ENCODE peak calls at places on chromosomes 6 and 20, in four cellular contexts. O is IMR-90, Z is A549, W is K562. E is an unnamed sample.

GRCh38 chr20:63028461-63028921 is 21.7 kb upstream of the BHLHE23 start:
- DNase-seq in O (no peak), Z (no peak), W (no peak), E (no peak)

GRCh38 chr20:757509-757908 is 10.8 kb downstream of the SLC52A3 start:
- DNase-seq in O (no peak), Z (no peak), W (no peak), E (no peak)

GRCh38 chr6:168219167-168219566 is 100.4 kb downstream of the DACT2 start:
- DNase-seq in O (no peak), Z (no peak), W (no peak), E (no peak)

GRCh38 chr6:138309695-138310094 is 68.0 kb upstream of the SMIM28 start:
- DNase-seq in O (no peak), Z (no peak), W (no peak), E (no peak)

GRCh38 chr6:7219310-7219709 is 93.7 kb downstream of the SSR1 start:
- DNase-seq in O (peak; percentile 52), Z (no peak), W (peak; percentile 46), E (peak; percentile 40)

GRCh38 chr6:158653577-158654354 is 3.9 kb downstream of the SYTL3 start:
- DNase-seq in O (peak; percentile 72), Z (no peak), W (no peak), E (no peak)

GRCh38 chr6:110233769-110234374 is 53.6 kb downstream of the CDC40 start:
- DNase-seq in O (peak; percentile 35), Z (no peak), W (no peak), E (no peak)

GRCh38 chr6:140542858-140543257 is 1168.4 kb upstream of the CITED2 start:
- DNase-seq in O (no peak), Z (no peak), W (no peak), E (no peak)

GRCh38 chr6:107701231-107701630 is 122.9 kb downstream of the SCML4 start:
- DNase-seq in O (no peak), Z (no peak), W (no peak), E (no peak)

GRCh38 chr6:41713650-41714291 is 21.6 kb downstream of the TFEB start:
- DNase-seq in O (no peak), Z (no peak), W (no peak), E (no peak)

GRCh38 chr20:50418890-50419642 is 91.1 kb upstream of the PTPN1 start:
- DNase-seq in O (no peak), Z (no peak), W (no peak), E (no peak)

GRCh38 chr20:50099121-50099520 is 13.8 kb downstream of the UBE2V1 start:
- DNase-seq in O (no peak), Z (no peak), W (no peak), E (no peak)

GRCh38 chr6:14861491-14861943 is 384.4 kb upstream of the JARID2 start:
- DNase-seq in O (no peak), Z (no peak), W (peak; percentile 63), E (no peak)

GRCh38 chr20:12748359-12748994 is 260.3 kb upstream of the SPTLC3 start:
- DNase-seq in O (no peak), Z (no peak), W (no peak), E (no peak)

GRCh38 chr20:63876489-63877036 is 11.5 kb downstream of the TPD52L2 start:
- DNase-seq in O (no peak), Z (no peak), W (no peak), E (no peak)

GRCh38 chr6:123117145-123117908 is 121.3 kb downstream of the CLVS2 start:
- DNase-seq in O (no peak), Z (no peak), W (no peak), E (no peak)

GRCh38 chr6:134480593-134480992 is 162.7 kb upstream of the SGK1 start:
- DNase-seq in O (peak; percentile 51), Z (no peak), W (no peak), E (no peak)

GRCh38 chr6:53557005-53557715 is 12.3 kb upstream of the GCLC start:
- DNase-seq in O (no peak), Z (no peak), W (no peak), E (no peak)

GRCh38 chr6:168300975-168301647 is 18.5 kb downstream of the DACT2 start:
- DNase-seq in O (no peak), Z (no peak), W (no peak), E (no peak)

GRCh38 chr6:112951829-112952228 is 604.7 kb downstream of the RFPL4B start:
- DNase-seq in O (no peak), Z (no peak), W (peak; percentile 8), E (no peak)

GRCh38 chr20:7716286-7716972 is 223.8 kb downstream of the HAO1 start:
- DNase-seq in O (no peak), Z (no peak), W (no peak), E (no peak)

GRCh38 chr6:127288705-127289104 is 22.0 kb downstream of the RNF146 start:
- DNase-seq in O (peak; percentile 51), Z (no peak), W (no peak), E (no peak)

GRCh38 chr20:43409041-43409913 is 48.4 kb upstream of the SRSF6 start:
- DNase-seq in O (peak; percentile 52), Z (peak; percentile 48), W (peak; percentile 38), E (peak; percentile 50)
- TF ChIP-seq MAZ in O (no peak), Z (no peak), W (no peak), E (no peak)

GRCh38 chr20:9835302-9835701 is 3.6 kb downstream of the PAK5 start:
- DNase-seq in O (no peak), Z (no peak), W (no peak), E (no peak)
- TF ChIP-seq MAZ in O (no peak), Z (no peak), W (no peak), E (no peak)

DNA sequence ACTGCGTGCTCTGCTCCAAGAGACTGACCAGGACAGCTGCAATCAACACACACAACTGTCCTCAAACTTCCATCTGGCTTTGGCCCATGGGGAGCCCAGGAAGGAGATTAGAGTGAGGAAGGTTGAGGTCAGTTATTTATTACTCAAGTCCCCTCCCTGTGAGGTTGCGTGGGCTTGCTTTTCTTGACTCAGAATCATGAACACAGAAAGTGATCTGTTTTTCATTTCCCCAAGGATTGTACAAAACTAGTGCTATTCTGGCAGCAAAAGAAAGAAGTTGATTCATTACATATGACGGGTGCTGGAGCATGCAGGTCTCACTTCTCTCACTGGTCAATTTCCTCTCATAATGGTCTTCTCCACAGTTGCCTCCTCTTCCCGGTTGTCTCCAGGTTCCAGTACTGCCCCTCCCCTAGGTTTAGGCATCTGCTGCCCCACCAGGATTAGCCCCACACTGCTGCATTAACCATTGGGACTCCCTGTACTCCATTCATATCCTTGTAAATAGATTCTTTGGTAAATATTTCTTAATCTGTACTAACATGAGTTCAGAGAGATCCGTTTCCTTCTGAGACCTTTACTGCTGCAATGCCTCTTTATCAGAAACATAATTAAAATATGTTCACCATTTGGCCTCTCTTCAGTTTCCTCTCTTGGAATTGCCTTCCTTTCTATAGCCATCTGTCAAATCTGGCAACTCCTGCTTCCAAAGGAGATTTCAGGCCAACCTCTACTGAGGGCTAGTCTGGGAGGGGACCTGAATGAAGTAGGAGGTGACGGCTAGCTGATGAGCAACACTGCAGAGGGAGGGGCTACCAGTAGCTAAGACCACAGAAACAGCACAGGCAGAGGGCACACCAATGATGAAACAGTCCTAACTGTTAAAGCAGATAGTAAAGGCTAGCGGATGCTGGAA is 888.8 kb downstream of the QKI start:
- DNase-seq in O (no peak), Z (no peak), W (no peak), E (no peak)
- TF ChIP-seq MAZ in O (no peak), Z (no peak), W (no peak), E (no peak)

GRCh38 chr6:130955755-130956154 is 107.3 kb downstream of the EPB41L2 start:
- DNase-seq in O (no peak), Z (no peak), W (no peak), E (no peak)
- TF ChIP-seq MAZ in O (no peak), Z (no peak), W (no peak), E (no peak)

GRCh38 chr6:80504882-80505281 is 398.4 kb downstream of the BCKDHB start:
- DNase-seq in O (no peak), Z (no peak), W (no peak), E (no peak)

GRCh38 chr6:80503660-80504059 is 397.2 kb downstream of the BCKDHB start:
- DNase-seq in O (no peak), Z (no peak), W (no peak), E (peak; percentile 74)

GRCh38 chr6:80502871-80503270 is 396.4 kb downstream of the BCKDHB start:
- DNase-seq in O (no peak), Z (no peak), W (no peak), E (no peak)
- TF ChIP-seq MAZ in O (no peak), Z (no peak), W (no peak), E (no peak)

GRCh38 chr6:142695016-142695415 is 250.0 kb downstream of the HIVEP2 start:
- DNase-seq in O (peak; percentile 35), Z (no peak), W (no peak), E (no peak)

GRCh38 chr6:142696123-142696522 is 248.9 kb downstream of the HIVEP2 start:
- DNase-seq in O (no peak), Z (no peak), W (no peak), E (no peak)

GRCh38 chr6:142697912-142698311 is 247.1 kb downstream of the HIVEP2 start:
- DNase-seq in O (no peak), Z (no peak), W (no peak), E (no peak)

GRCh38 chr6:142698751-142699150 is 246.2 kb downstream of the HIVEP2 start:
- DNase-seq in O (no peak), Z (no peak), W (no peak), E (no peak)

DNA sequence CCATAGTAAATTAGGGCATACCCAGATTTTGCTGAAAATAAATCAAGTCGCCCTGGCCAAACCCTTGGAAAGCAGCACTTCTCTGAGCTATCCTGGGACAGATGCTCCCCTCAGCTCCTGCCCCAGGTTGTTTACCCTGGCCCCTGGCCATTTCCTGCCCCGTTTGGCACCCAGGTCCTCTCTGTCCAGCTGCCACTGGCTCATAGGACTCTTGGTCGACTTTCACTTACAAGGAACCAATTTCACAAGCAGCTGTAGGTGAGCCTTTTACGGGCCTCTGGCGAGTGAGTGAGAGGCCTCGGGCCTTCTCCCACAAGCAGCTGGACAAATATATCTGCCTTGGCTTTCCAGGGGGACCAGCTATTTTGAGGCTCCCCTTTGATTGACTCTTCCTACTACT is 248.3 kb downstream of the HIVEP2 start:
- DNase-seq in O (no peak), Z (no peak), W (no peak), E (no peak)
- TF ChIP-seq MAZ in O (no peak), Z (no peak), W (no peak), E (no peak)

E was measured in HepG2.